ENCODE peak calls at places on chromosome 17, in six cellular contexts. Y is cardiac muscle cell, F is endodermal cell, C is mammary epithelial cell, U is PC-3, L is lung. V is an unnamed sample.

GRCh38 chr17:17778308-17779014 is 58.3 kb downstream of the SREBF1 start:
- DNase-seq in Y (peak), F (no peak), C (no peak), U (no peak), L (peak), V (peak)

GRCh38 chr17:17096438-17097178 is 54.4 kb downstream of the MPRIP start:
- DNase-seq in Y (peak), F (no peak), C (peak), U (no peak), L (no peak), V (no peak)

GRCh38 chr17:41071606-41072375 is 6.1 kb upstream of the KRTAP2-4 start:
- DNase-seq in Y (no peak), F (no peak), C (no peak), U (no peak), L (no peak), V (no peak)

GRCh38 chr17:74012465-74012864 is 191.0 kb upstream of the RPL38 start:
- DNase-seq in Y (no peak), F (no peak), C (no peak), U (no peak), L (no peak), V (no peak)

GRCh38 chr17:31425646-31426045 is 34.2 kb downstream of the RAB11FIP4 start:
- DNase-seq in Y (no peak), F (peak), C (no peak), U (no peak), L (no peak), V (peak)

GRCh38 chr17:1899403-1900000 is 69.7 kb downstream of the RPA1 start:
- DNase-seq in Y (no peak), F (no peak), C (no peak), U (peak), L (no peak), V (no peak)

GRCh38 chr17:59105852-59106462 is 723 bp downstream of the TRIM37 start:
- DNase-seq in Y (peak), F (peak), C (peak), U (peak), L (peak), V (peak)

GRCh38 chr17:44375196-44376017 is 11.8 kb upstream of the FAM171A2 start:
- DNase-seq in Y (no peak), F (peak), C (no peak), U (no peak), L (no peak), V (no peak)

GRCh38 chr17:44438634-44439033 is 49.2 kb upstream of the ITGA2B start:
- DNase-seq in Y (no peak), F (peak), C (no peak), U (no peak), L (no peak), V (no peak)

GRCh38 chr17:20068445-20068844 is 59.3 kb downstream of the SPECC1 start:
- DNase-seq in Y (no peak), F (no peak), C (no peak), U (no peak), L (no peak), V (no peak)

GRCh38 chr17:8075574-8076342 is 11.8 kb downstream of the ALOX12B start:
- DNase-seq in Y (no peak), F (no peak), C (no peak), U (no peak), L (no peak), V (no peak)

GRCh38 chr17:50890675-50891516 is 24.7 kb upstream of the TOB1 start:
- DNase-seq in Y (no peak), F (no peak), C (peak), U (peak), L (no peak), V (no peak)

GRCh38 chr17:5237541-5238016 is 2.9 kb upstream of the SCIMP start:
- DNase-seq in Y (peak), F (peak), C (peak), U (peak), L (peak), V (no peak)

GRCh38 chr17:81838753-81839255 is 4.0 kb upstream of the PPP1R27 start:
- DNase-seq in Y (no peak), F (no peak), C (no peak), U (no peak), L (no peak), V (no peak)

GRCh38 chr17:68783861-68784260 is 171.3 kb downstream of the ABCA8 start:
- DNase-seq in Y (no peak), F (no peak), C (no peak), U (peak), L (no peak), V (no peak)

GRCh38 chr17:67559381-67559966 is 158.3 kb upstream of the NOL11 start:
- DNase-seq in Y (no peak), F (peak), C (no peak), U (peak), L (no peak), V (no peak)

GRCh38 chr17:14616508-14616907 is 315.6 kb downstream of the HS3ST3B1 start:
- DNase-seq in Y (no peak), F (no peak), C (peak), U (peak), L (no peak), V (no peak)

GRCh38 chr17:2542456-2542855 is 30.8 kb upstream of the METTL16 start:
- DNase-seq in Y (no peak), F (no peak), C (no peak), U (no peak), L (no peak), V (no peak)

GRCh38 chr17:7627250-7628121 is at the start of gene SAT2:
- DNase-seq in Y (peak), F (peak), C (peak), U (peak), L (peak), V (peak)

GRCh38 chr17:79624658-79625478 is 14.0 kb upstream of the RBFOX3 start:
- DNase-seq in Y (no peak), F (peak), C (no peak), U (no peak), L (no peak), V (no peak)

GRCh38 chr17:36599546-36600250 is 1.7 kb upstream of the MRM1 start:
- DNase-seq in Y (no peak), F (peak), C (no peak), U (no peak), L (no peak), V (no peak)

GRCh38 chr17:48610282-48611211 is at the start of gene HOXB7:
- DNase-seq in Y (no peak), F (peak), C (no peak), U (no peak), L (peak), V (peak)

GRCh38 chr17:9839433-9839832 is 13.7 kb downstream of the GLP2R start:
- DNase-seq in Y (peak), F (peak), C (no peak), U (no peak), L (no peak), V (no peak)

GRCh38 chr17:77649717-77650211 is 308.7 kb upstream of the TNRC6C start:
- DNase-seq in Y (peak), F (peak), C (peak), U (peak), L (no peak), V (no peak)

GRCh38 chr17:33267279-33267790 is 25.8 kb downstream of the ASIC2 start:
- DNase-seq in Y (peak), F (no peak), C (peak), U (peak), L (no peak), V (no peak)
- H3K27ac ChIP-seq in Y (no peak), F (no peak), C (peak), U (peak), L (no peak), V (no peak)

DNA sequence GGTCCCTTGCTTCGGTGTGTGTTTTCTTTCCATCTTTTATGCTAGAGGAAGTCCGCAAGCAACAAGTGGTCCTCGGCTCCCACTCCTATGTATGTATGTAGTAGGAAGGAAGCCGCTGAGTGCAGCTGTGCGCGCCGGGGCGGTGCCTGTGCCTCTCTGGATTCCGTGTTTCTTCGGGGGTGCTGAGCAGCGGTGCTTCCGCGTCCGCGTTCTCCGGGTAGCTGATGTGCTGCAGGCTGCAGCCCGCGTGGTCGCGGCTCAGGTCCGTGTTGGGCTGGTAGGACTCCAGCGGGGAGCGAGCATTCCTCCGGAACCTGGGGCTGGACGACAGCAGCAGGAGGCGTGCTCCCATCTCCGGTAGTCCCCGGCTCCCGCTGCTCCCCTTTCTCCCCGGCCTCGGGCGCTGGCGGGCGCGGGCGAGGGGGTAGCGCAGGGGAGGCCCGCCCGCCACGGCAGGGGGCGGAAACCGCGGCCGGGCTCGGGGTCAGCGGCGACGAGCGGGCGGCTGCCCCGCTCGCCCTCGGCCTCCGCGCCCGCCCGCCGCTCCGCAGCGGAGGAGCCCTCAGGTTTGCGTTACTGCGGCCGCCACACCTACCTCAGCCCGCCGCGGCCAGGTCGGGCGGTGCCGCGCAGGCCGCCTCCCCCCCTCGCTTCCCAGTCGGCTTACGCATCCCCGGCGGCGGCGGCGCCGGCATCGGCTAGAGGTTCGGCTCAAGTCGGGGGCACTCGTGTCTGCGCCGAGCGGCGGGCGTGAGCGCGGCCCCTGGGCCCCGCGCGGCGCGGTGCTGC is 503 bp downstream of the C17orf67 start:
- DNase-seq in Y (peak), F (peak), C (peak), U (peak), L (peak), V (peak)
- H3K4me3 ChIP-seq in Y (peak), F (peak), C (peak), U (peak), L (peak), V (peak)

DNA sequence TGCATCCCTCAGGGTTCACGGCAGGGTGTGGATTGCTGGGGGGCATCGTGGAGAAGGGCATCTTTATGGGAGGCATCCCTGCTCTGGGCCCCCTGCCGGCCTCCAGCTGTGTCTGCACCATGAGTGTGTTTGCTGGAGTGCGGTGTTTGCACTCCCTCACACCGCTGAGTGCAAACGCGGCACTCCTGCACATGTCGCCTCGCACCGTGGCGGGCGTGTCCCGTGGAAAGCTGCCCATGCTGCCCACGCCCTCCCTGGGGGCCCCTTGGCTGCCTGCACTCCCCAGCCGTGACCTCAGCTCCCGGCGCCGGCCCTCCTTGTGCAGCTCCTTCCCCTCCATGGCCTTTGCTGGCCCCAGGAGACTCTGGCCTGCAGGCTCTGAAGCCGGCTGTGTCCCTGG is 74.6 kb upstream of the ZNF750 start:
- DNase-seq in Y (peak), F (no peak), C (no peak), U (peak), L (no peak), V (no peak)
- TF ChIP-seq CTCF in Y (peak), F (no peak), C (no peak), U (peak), L (no peak), V (no peak)

DNA sequence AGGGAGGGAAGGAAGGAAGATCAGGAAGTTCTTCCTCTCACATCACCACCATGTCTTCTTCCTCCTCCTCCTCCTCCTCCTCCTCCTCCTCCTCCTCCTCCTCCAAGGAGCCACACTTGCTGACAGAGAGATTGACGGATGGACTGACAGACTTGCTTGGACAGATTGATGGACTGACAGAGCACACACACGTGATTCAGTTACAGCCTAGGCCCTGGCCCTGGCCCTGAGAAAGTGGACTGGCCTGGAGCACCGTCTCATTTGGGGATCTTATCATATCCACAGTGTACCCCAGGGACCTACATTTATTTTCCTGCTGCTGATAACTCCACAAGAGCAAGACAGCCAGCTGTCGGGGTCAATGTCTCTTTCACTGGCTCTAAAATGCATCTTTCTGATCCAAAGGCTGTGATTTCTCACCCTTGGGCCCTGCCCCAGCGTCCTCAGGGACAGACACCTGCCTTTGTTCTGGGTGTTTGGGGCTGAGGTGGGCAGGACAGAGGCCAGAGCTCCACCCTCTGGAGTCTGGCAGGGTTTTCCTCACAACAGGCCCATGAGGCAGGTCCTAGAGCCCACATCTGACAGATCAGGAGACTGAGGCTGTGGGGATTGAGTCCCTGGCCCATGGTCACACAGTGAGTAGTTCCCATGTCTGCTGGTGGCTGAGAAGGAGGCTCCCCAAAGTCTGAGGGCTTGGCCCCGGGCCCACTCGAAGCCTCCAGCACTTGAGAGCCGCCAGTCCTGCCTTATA is 2.3 kb upstream of the P2RX1 start:
- DNase-seq in Y (no peak), F (no peak), C (no peak), U (no peak), L (no peak), V (no peak)
- H3K27ac ChIP-seq in Y (peak), F (no peak), C (no peak), U (no peak), L (no peak), V (no peak)

V was measured in dorsolateral prefrontal cortex.